ENCODE peak calls at places on chromosomes 5 and 9, in six cellular contexts. N is HepG2; Q is GM12865; W is colonic mucosa; S is fibroblast of mammary gland; M is activated naive CD4-positive, alpha-beta T cell. E is an unnamed sample.

GRCh38 chr5:138662599-138662998 is 87.4 kb upstream of the HSPA9 start:
- DNase-seq in S (no peak), Q (no peak), W (no peak), M (no peak), N (no peak), E (peak)

GRCh38 chr5:16856531-16856930 is 79.6 kb downstream of the MYO10 start:
- DNase-seq in Q (no peak), M (no peak), W (no peak), S (peak), N (no peak), E (peak)

GRCh38 chr9:14661421-14662059 is 31.7 kb downstream of the ZDHHC21 start:
- DNase-seq in W (no peak), Q (peak), M (no peak), N (peak), S (peak), E (no peak)

GRCh38 chr5:180850434-180851078 is 10.5 kb downstream of the ZFP62 start:
- DNase-seq in S (no peak), N (no peak), Q (no peak), W (no peak), M (no peak), E (no peak)

GRCh38 chr5:180831139-180832080 is 28.8 kb upstream of the MGAT1 start:
- DNase-seq in M (peak), S (peak), W (peak), Q (peak), N (no peak), E (peak)

GRCh38 chr5:8184455-8185063 is 315.6 kb downstream of the MTRR start:
- DNase-seq in N (peak), Q (peak), W (peak), M (no peak), S (peak), E (peak)

GRCh38 chr9:89843591-89843990 is 238.8 kb downstream of the GADD45G start:
- DNase-seq in M (no peak), N (no peak), Q (no peak), W (no peak), S (no peak), E (no peak)

GRCh38 chr9:126114409-126114760 is 212.2 kb upstream of the MVB12B start:
- DNase-seq in W (no peak), S (no peak), M (no peak), Q (no peak), N (no peak), E (no peak)

GRCh38 chr5:140175367-140176027 is 509 bp downstream of the CYSTM1 start:
- DNase-seq in Q (peak), S (peak), W (peak), M (peak), N (peak), E (peak)

GRCh38 chr5:179250561-179251225 is 94.6 kb downstream of the ADAMTS2 start:
- DNase-seq in S (no peak), M (no peak), W (no peak), Q (no peak), N (no peak), E (no peak)

E was measured in foreskin fibroblast.